ENCODE peak calls at places on chromosome 1, in ten cellular contexts. L is heart left ventricle; F is cardiac muscle cell; U is aorta; O is suprapubic skin; S is HCT116; J is thoracic aorta; Q is ovary; X is CD4-positive, CD25-positive, alpha-beta regulatory T cell; K is endodermal cell. A is an unnamed sample. For H3K27me3, the result is how much of the 10 kb centered on the place peaks cover.

GRCh38 chr1:63407002-63407401 is 39.6 kb downstream of the ALG6 start:
- DNase-seq in Q (no peak), J (no peak), O (no peak), F (no peak), S (no peak), K (no peak), U (no peak), L (no peak), X (no peak), A (no peak)

GRCh38 chr1:230232352-230232751 is 165.3 kb downstream of the GALNT2 start:
- DNase-seq in S (no peak), U (no peak), L (peak), X (no peak), F (peak), Q (no peak), J (no peak), O (no peak), K (peak), A (no peak)

GRCh38 chr1:183234660-183235476 is 48.8 kb downstream of the LAMC2 start:
- DNase-seq in O (peak), L (peak), X (no peak), U (peak), S (peak), Q (peak), J (peak), F (peak), K (peak), A (peak)

GRCh38 chr1:247531937-247532336 is 4.3 kb downstream of the OR2C3 start:
- DNase-seq in K (no peak), Q (no peak), J (no peak), X (no peak), U (no peak), F (no peak), O (no peak), S (no peak), L (no peak), A (no peak)

GRCh38 chr1:55927934-55928333 is 651.4 kb downstream of the PLPP3 start:
- DNase-seq in L (no peak), U (no peak), J (no peak), X (no peak), O (no peak), Q (no peak), F (peak), K (no peak), S (no peak), A (no peak)

GRCh38 chr1:53398091-53398490 is 61.1 kb upstream of the DMRTB1 start:
- DNase-seq in Q (no peak), X (no peak), J (no peak), K (peak), U (no peak), S (no peak), O (peak), L (no peak), F (no peak), A (no peak)

GRCh38 chr1:85171721-85172120 is 29.1 kb downstream of the SYDE2 start:
- DNase-seq in K (no peak), F (no peak), U (no peak), S (no peak), O (no peak), L (no peak), J (no peak), X (no peak), Q (no peak), A (no peak)

GRCh38 chr1:170729608-170730378 is 65.9 kb downstream of the PRRX1 start:
- DNase-seq in F (peak), U (no peak), K (no peak), O (no peak), J (peak), S (no peak), L (no peak), Q (no peak), X (no peak), A (no peak)

GRCh38 chr1:234473123-234473522 is 5.9 kb downstream of the TARBP1 start:
- DNase-seq in L (no peak), S (no peak), F (no peak), X (no peak), O (no peak), K (no peak), U (no peak), Q (no peak), J (no peak), A (no peak)

GRCh38 chr1:4745560-4745959 is 91.2 kb downstream of the AJAP1 start:
- DNase-seq in F (no peak), S (no peak), K (peak), Q (no peak), L (no peak), X (no peak), O (no peak), U (no peak), J (no peak), A (no peak)

GRCh38 chr1:201791051-201791774 is 37.7 kb upstream of the IPO9 start:
- DNase-seq in O (no peak), K (no peak), L (peak), F (peak), X (no peak), J (no peak), U (no peak), Q (no peak), S (no peak), A (no peak)

GRCh38 chr1:183484254-183484653 is 12.0 kb downstream of the SMG7 start:
- DNase-seq in F (no peak), Q (no peak), O (no peak), K (no peak), U (no peak), S (no peak), J (no peak), X (no peak), L (no peak), A (no peak)

GRCh38 chr1:228497817-228498216 is 10.6 kb downstream of the RNF187 start:
- DNase-seq in U (no peak), S (no peak), L (no peak), F (no peak), X (no peak), O (no peak), Q (no peak), J (no peak), K (peak), A (no peak)

GRCh38 chr1:151196292-151196800 is 2.0 kb upstream of the PIP5K1A start:
- DNase-seq in X (peak), L (peak), S (peak), U (peak), O (peak), J (no peak), Q (peak), F (peak), K (peak), A (peak)

GRCh38 chr1:84286071-84286470 is 15.4 kb upstream of the SAMD13 start:
- DNase-seq in S (no peak), J (no peak), Q (no peak), U (no peak), O (no peak), F (no peak), K (no peak), L (no peak), X (no peak), A (no peak)

GRCh38 chr1:24203404-24203803 is 16.3 kb upstream of the IFNLR1 start:
- DNase-seq in Q (no peak), F (no peak), L (no peak), J (no peak), O (no peak), U (no peak), S (peak), K (no peak), X (no peak), A (no peak)

GRCh38 chr1:103514920-103515503 is 10.5 kb upstream of the RNPC3 start:
- DNase-seq in X (no peak), K (no peak), O (no peak), S (peak), Q (no peak), L (no peak), F (peak), J (no peak), U (no peak), A (no peak)

GRCh38 chr1:84425145-84425876 is 27.0 kb downstream of the DNASE2B start:
- DNase-seq in O (no peak), J (no peak), F (no peak), S (no peak), L (no peak), X (no peak), Q (no peak), K (no peak), U (no peak), A (no peak)

GRCh38 chr1:89088597-89088996 is 23.6 kb upstream of the GBP1 start:
- DNase-seq in F (no peak), O (no peak), S (no peak), X (no peak), L (no peak), K (no peak), J (no peak), U (no peak), Q (no peak), A (no peak)

GRCh38 chr1:11990303-11991032 is 10.2 kb downstream of the MFN2 start:
- DNase-seq in S (no peak), K (no peak), F (no peak), J (no peak), X (no peak), Q (no peak), O (no peak), U (no peak), L (peak), A (no peak)

GRCh38 chr1:159843459-159843858 is 16.8 kb downstream of the SLAMF8 start:
- DNase-seq in F (no peak), U (no peak), Q (no peak), L (no peak), J (no peak), O (no peak), X (no peak), S (no peak), K (no peak), A (no peak)

GRCh38 chr1:119655160-119655559 is 7.1 kb upstream of the ZNF697 start:
- DNase-seq in O (no peak), L (no peak), S (no peak), J (no peak), U (no peak), F (peak), X (no peak), K (no peak), Q (no peak), A (no peak)

GRCh38 chr1:220511183-220511582 is 16.8 kb upstream of the MARK1 start:
- DNase-seq in K (no peak), O (no peak), U (no peak), L (no peak), S (no peak), X (no peak), F (no peak), J (no peak), Q (no peak), A (no peak)

GRCh38 chr1:63524166-63524565 is 841 bp downstream of the EFCAB7 start:
- DNase-seq in X (no peak), J (no peak), K (no peak), O (no peak), U (no peak), F (peak), L (no peak), S (no peak), Q (no peak), A (no peak)

GRCh38 chr1:244730153-244730933 is 77.4 kb downstream of the DESI2 start:
- DNase-seq in X (no peak), O (no peak), S (no peak), L (peak), K (peak), Q (peak), U (peak), J (no peak), F (peak), A (peak)

GRCh38 chr1:182408435-182409070 is 8.1 kb upstream of the TEDDM1 start:
- DNase-seq in F (no peak), X (no peak), K (no peak), L (no peak), S (no peak), O (no peak), U (no peak), Q (no peak), J (no peak), A (no peak)

GRCh38 chr1:33317354-33317753 is 3.5 kb downstream of the A3GALT2 start:
- DNase-seq in S (no peak), L (no peak), K (no peak), Q (no peak), O (no peak), X (no peak), J (no peak), U (peak), F (no peak), A (no peak)

GRCh38 chr1:55284856-55285255 is 69.7 kb upstream of the USP24 start:
- DNase-seq in K (peak), L (peak), O (no peak), U (no peak), X (no peak), J (no peak), F (peak), S (peak), Q (peak), A (peak)

GRCh38 chr1:156310962-156311361 is 11.9 kb upstream of the VHLL start:
- DNase-seq in S (no peak), U (peak), J (no peak), X (no peak), O (peak), K (no peak), Q (no peak), L (no peak), F (peak), A (peak)

GRCh38 chr1:37394574-37395464 is 79.6 kb upstream of the ZC3H12A start:
- DNase-seq in O (no peak), F (no peak), L (no peak), U (no peak), S (peak), K (peak), X (no peak), J (no peak), Q (no peak), A (no peak)

GRCh38 chr1:217076902-217077301 is 353.7 kb upstream of the ESRRG start:
- DNase-seq in K (no peak), Q (no peak), U (no peak), F (peak), J (no peak), O (no peak), X (no peak), L (no peak), S (no peak), A (no peak)

GRCh38 chr1:8874230-8875201 is 4.0 kb downstream of the ENO1 start:
- DNase-seq in K (no peak), X (no peak), S (no peak), Q (no peak), F (peak), J (no peak), U (no peak), O (no peak), L (no peak), A (no peak)

GRCh38 chr1:110011527-110012041 is 22.8 kb upstream of the STRIP1 start:
- DNase-seq in S (peak), K (peak), F (peak), Q (no peak), L (no peak), X (peak), U (no peak), O (no peak), J (no peak), A (peak)
- H3K27ac ChIP-seq in S (no peak), K (no peak), F (no peak), Q (no peak), L (no peak), X (peak), U (no peak), O (peak), J (no peak), A (no peak)

DNA sequence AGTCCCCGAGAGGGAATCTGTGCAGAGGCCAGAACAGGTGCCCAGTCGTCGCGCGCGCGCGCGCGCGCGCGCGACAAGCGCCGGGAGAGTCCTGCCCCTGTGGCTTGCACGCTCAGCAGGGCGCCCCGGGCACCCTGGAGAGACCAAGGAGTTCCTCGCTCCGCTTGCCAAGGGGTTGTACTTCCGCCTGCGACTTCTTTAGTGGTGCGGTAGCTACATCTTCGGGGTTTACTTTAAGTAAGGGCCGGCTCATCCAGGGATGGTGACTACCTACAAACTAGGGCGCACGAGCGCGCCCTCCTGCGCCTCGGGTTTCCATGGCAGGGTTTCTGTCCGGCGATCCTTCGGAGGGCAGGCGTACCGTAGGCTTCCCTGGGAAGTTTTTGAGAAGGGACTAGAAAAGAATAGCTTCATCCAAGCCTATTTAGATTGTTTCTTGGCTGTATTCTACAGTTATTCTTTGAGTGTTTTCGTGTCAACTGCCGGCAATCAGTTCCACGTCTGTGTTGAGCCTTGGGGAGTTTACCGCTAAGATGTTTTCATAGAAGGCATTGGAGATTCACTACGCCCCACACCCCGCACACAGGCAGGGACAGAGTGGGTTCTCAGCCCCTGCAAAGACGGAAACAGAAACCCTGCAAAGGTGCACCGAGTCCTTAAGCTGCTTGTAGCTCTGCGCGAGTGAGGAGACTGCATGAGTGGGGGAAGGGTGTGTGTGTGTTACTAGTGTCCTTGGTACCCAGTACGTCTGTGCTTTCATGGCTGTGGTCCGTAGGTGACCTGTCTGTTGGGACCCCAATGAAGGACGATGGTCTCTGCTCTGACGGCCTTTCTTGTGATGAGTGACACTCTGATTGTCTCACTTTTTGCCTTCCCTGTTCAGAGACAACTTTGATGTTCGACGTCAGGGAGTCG is 1.7 kb downstream of the LHX4 start:
- DNase-seq in X (no peak), S (peak), Q (no peak), K (peak), L (no peak), F (peak), O (peak), J (no peak), U (no peak), A (no peak)
- H3K4me3 ChIP-seq in X (no peak), S (peak), Q (peak), K (peak), L (peak), F (peak), O (peak), J (peak), U (peak), A (no peak)

DNA sequence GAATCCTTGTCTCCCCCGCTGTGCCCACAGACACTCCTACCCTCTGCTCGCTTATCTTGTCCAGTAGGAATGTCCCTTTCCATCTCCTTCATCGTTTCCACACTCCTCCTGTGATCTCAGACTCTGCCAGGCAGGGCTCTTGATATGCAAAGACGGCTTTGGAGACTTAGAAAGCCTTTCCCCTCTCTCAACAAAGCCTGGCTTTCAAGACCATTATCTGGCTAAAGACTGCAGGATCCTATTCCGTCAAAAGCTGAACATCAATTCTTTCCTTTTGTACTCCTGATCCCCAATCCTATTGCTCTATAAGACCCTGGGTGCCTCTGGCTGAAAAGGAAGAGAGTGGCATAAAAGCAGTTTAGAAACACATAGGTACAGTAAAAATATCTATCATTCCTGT is 63.9 kb downstream of the SDC3 start:
- DNase-seq in O (no peak), X (no peak), U (no peak), S (no peak), F (no peak), K (no peak), J (no peak), L (no peak), Q (no peak), A (no peak)
- H3K27me3 ChIP-seq in O (under half), X (under half), U (under half), S (under half), F (under half), K (under half), J (under half), L (under half), Q (under half), A (under half)

GRCh38 chr1:97743129-97743528 is 177.7 kb downstream of the DPYD start:
- DNase-seq in F (no peak), K (no peak), L (no peak), S (no peak), U (no peak), X (no peak), O (no peak), Q (no peak), J (no peak), A (no peak)

GRCh38 chr1:97738270-97738669 is 182.6 kb downstream of the DPYD start:
- DNase-seq in Q (no peak), J (no peak), S (no peak), L (no peak), F (no peak), K (no peak), U (no peak), X (no peak), O (no peak), A (no peak)

GRCh38 chr1:97740891-97741290 is 179.9 kb downstream of the DPYD start:
- DNase-seq in X (no peak), Q (no peak), O (no peak), L (no peak), K (peak), S (no peak), J (no peak), F (no peak), U (no peak), A (no peak)

DNA sequence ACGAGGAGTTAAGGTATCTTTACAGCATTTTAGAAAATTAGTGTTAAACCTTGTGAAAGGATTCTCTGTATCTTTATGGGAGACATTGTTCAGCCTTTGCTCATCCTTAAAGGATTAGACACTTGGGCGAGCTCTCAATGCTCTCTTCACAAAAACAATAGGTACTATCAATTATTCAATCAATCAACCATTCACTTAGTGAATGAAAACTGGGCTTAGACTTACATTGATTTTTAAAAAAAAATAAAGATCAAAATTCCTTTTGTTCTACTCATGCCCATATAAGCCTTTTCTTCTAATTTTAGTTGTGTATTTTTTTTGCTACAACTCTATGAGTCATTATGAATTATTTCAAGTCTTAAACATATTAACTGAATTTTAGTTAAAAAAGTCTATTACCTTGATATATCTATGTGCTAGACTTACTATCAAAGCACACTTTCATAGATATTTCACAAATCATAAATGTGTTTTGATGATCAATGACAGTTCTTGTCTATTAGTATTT is 181.2 kb downstream of the DPYD start:
- DNase-seq in U (no peak), F (no peak), K (no peak), S (no peak), L (no peak), X (no peak), J (no peak), Q (no peak), O (no peak), A (no peak)
- H3K27ac ChIP-seq in U (no peak), F (no peak), K (no peak), S (no peak), L (no peak), X (no peak), J (no peak), Q (no peak), O (no peak), A (no peak)

A was measured in adrenal gland.